ENCODE peak calls at places on chromosomes 11 and 22, in ten cellular contexts. X is T-cell; Z is HS-5; I is AG04449; Y is amygdala; T is Kasumi-1; J is iPS-NIHi11; O is Peyer's patch; R is NCI-H345; S is activated CD4-positive, alpha-beta T cell treated with anti-CD3 and anti-CD28 coated beads for 24 hours. U is an unnamed sample.

GRCh38 chr22:43295173-43295572 is 48.0 kb downstream of the SCUBE1 start:
- DNase-seq in T (no peak), O (no peak), Z (no peak), I (no peak), Y (no peak), R (no peak), S (no peak), J (no peak), X (no peak), U (no peak)

GRCh38 chr11:105670811-105671210 is 60.9 kb downstream of the GRIA4 start:
- DNase-seq in X (no peak), R (no peak), J (no peak), Z (peak), I (no peak), O (no peak), T (no peak), Y (no peak), S (no peak), U (no peak)

GRCh38 chr11:14500181-14500651 is 605 bp upstream of the COPB1 start:
- DNase-seq in Z (peak), R (peak), I (peak), Y (no peak), S (no peak), T (peak), O (peak), X (peak), J (peak), U (peak)

GRCh38 chr11:2084721-2085120 is 54.5 kb downstream of the IGF2 start:
- DNase-seq in R (no peak), S (no peak), J (no peak), Z (no peak), O (peak), I (no peak), T (no peak), Y (no peak), X (no peak), U (no peak)

GRCh38 chr11:125036933-125037332 is 26.2 kb upstream of the SLC37A2 start:
- DNase-seq in S (no peak), J (no peak), O (no peak), R (no peak), X (no peak), T (no peak), Y (no peak), Z (peak), I (peak), U (no peak)

GRCh38 chr11:36345084-36345511 is 49.0 kb downstream of the PRR5L start:
- DNase-seq in Y (no peak), X (no peak), O (no peak), S (no peak), Z (no peak), I (no peak), J (no peak), T (no peak), R (no peak), U (no peak)

GRCh38 chr22:38732251-38732815 is 23.5 kb downstream of the SUN2 start:
- DNase-seq in J (no peak), X (no peak), T (no peak), I (no peak), O (no peak), S (no peak), Z (no peak), R (peak), Y (peak), U (no peak)

GRCh38 chr22:38753894-38754246 is 1.9 kb downstream of the SUN2 start:
- DNase-seq in X (no peak), I (no peak), J (no peak), Y (no peak), R (no peak), T (no peak), Z (no peak), S (no peak), O (no peak), U (no peak)

GRCh38 chr22:37777122-37777687 is 30.5 kb upstream of the GCAT start:
- DNase-seq in X (no peak), I (no peak), R (peak), T (peak), J (peak), Y (no peak), O (peak), Z (peak), S (no peak), U (no peak)

GRCh38 chr22:21919526-21920307 is 32.9 kb downstream of the PPM1F start:
- DNase-seq in O (no peak), Z (no peak), I (no peak), J (peak), X (no peak), S (no peak), Y (no peak), R (no peak), T (no peak), U (no peak)

GRCh38 chr11:91981995-91982394 is 242.6 kb upstream of the FAT3 start:
- DNase-seq in R (no peak), Z (peak), Y (no peak), T (no peak), X (no peak), S (no peak), O (no peak), J (no peak), I (peak), U (no peak)

U was measured in DND-41.